ENCODE peak calls at places on chromosome 16, in four cellular contexts. One of them, this sample, is unnamed.

GRCh38 chr16:67120025-67120424 is 10.3 kb downstream of the PHAF1 start:
- DNase-seq in CD8-positive, alpha-beta T cell: no peak
- DNase-seq in astrocyte of the spinal cord: no peak
- DNase-seq in activated T-helper 1 cell treated with Interleukin-2 at 50 U/mL for 16 hours: no peak
- DNase-seq in this sample: no peak

GRCh38 chr16:31108035-31108793 is at the start of gene BCKDK:
- DNase-seq in astrocyte of the spinal cord: peak
- DNase-seq in CD8-positive, alpha-beta T cell: peak
- DNase-seq in activated T-helper 1 cell treated with Interleukin-2 at 50 U/mL for 16 hours: peak
- DNase-seq in this sample: peak

GRCh38 chr16:49129935-49130334 is 151.7 kb downstream of the CBLN1 start:
- DNase-seq in activated T-helper 1 cell treated with Interleukin-2 at 50 U/mL for 16 hours: no peak
- DNase-seq in CD8-positive, alpha-beta T cell: no peak
- DNase-seq in astrocyte of the spinal cord: no peak
- DNase-seq in this sample: no peak

GRCh38 chr16:56451753-56452689 is 667 bp downstream of the OGFOD1 start:
- DNase-seq in activated T-helper 1 cell treated with Interleukin-2 at 50 U/mL for 16 hours: no peak
- DNase-seq in CD8-positive, alpha-beta T cell: no peak
- DNase-seq in astrocyte of the spinal cord: peak
- DNase-seq in this sample: no peak

GRCh38 chr16:1154887-1155331 is 2.0 kb downstream of the CACNA1H start:
- DNase-seq in CD8-positive, alpha-beta T cell: no peak
- DNase-seq in astrocyte of the spinal cord: no peak
- DNase-seq in activated T-helper 1 cell treated with Interleukin-2 at 50 U/mL for 16 hours: no peak
- DNase-seq in this sample: no peak

GRCh38 chr16:27237229-27238015 is 31.1 kb downstream of the NSMCE1 start:
- DNase-seq in CD8-positive, alpha-beta T cell: peak
- DNase-seq in activated T-helper 1 cell treated with Interleukin-2 at 50 U/mL for 16 hours: peak
- DNase-seq in astrocyte of the spinal cord: peak
- DNase-seq in this sample: peak

GRCh38 chr16:50303605-50304466 is 37.5 kb downstream of the ADCY7 start:
- DNase-seq in CD8-positive, alpha-beta T cell: no peak
- DNase-seq in astrocyte of the spinal cord: no peak
- DNase-seq in activated T-helper 1 cell treated with Interleukin-2 at 50 U/mL for 16 hours: no peak
- DNase-seq in this sample: no peak

GRCh38 chr16:68298907-68299515 is 11.7 kb downstream of the SLC7A6OS start:
- DNase-seq in astrocyte of the spinal cord: peak
- DNase-seq in CD8-positive, alpha-beta T cell: no peak
- DNase-seq in activated T-helper 1 cell treated with Interleukin-2 at 50 U/mL for 16 hours: no peak
- DNase-seq in this sample: no peak

GRCh38 chr16:89615596-89616090 is 2.2 kb downstream of the DPEP1 start:
- DNase-seq in astrocyte of the spinal cord: no peak
- DNase-seq in activated T-helper 1 cell treated with Interleukin-2 at 50 U/mL for 16 hours: no peak
- DNase-seq in CD8-positive, alpha-beta T cell: no peak
- DNase-seq in this sample: no peak

GRCh38 chr16:4767872-4768548 is 1.0 kb upstream of the ZNF500 start:
- DNase-seq in astrocyte of the spinal cord: no peak
- DNase-seq in activated T-helper 1 cell treated with Interleukin-2 at 50 U/mL for 16 hours: no peak
- DNase-seq in CD8-positive, alpha-beta T cell: no peak
- DNase-seq in this sample: no peak

GRCh38 chr16:23512168-23512695 is 1.9 kb upstream of the GGA2 start:
- DNase-seq in CD8-positive, alpha-beta T cell: no peak
- DNase-seq in astrocyte of the spinal cord: no peak
- DNase-seq in activated T-helper 1 cell treated with Interleukin-2 at 50 U/mL for 16 hours: no peak
- DNase-seq in this sample: no peak

GRCh38 chr16:57115504-57116182 is 23.3 kb downstream of the CPNE2 start:
- DNase-seq in activated T-helper 1 cell treated with Interleukin-2 at 50 U/mL for 16 hours: no peak
- DNase-seq in CD8-positive, alpha-beta T cell: no peak
- DNase-seq in astrocyte of the spinal cord: peak
- DNase-seq in this sample: no peak

GRCh38 chr16:49859139-49859947 is 3.4 kb upstream of the ZNF423 start:
- DNase-seq in CD8-positive, alpha-beta T cell: no peak
- DNase-seq in activated T-helper 1 cell treated with Interleukin-2 at 50 U/mL for 16 hours: no peak
- DNase-seq in astrocyte of the spinal cord: no peak
- DNase-seq in this sample: no peak

GRCh38 chr16:17305694-17306093 is 165.1 kb downstream of the XYLT1 start:
- DNase-seq in activated T-helper 1 cell treated with Interleukin-2 at 50 U/mL for 16 hours: no peak
- DNase-seq in CD8-positive, alpha-beta T cell: no peak
- DNase-seq in astrocyte of the spinal cord: no peak
- DNase-seq in this sample: no peak

GRCh38 chr16:73743665-73744496 is 552.7 kb upstream of the PSMD7 start:
- DNase-seq in CD8-positive, alpha-beta T cell: no peak
- DNase-seq in activated T-helper 1 cell treated with Interleukin-2 at 50 U/mL for 16 hours: no peak
- DNase-seq in astrocyte of the spinal cord: no peak
- DNase-seq in this sample: no peak

GRCh38 chr16:87047221-87048037 is 269.8 kb downstream of the C16orf95 start:
- DNase-seq in CD8-positive, alpha-beta T cell: no peak
- DNase-seq in activated T-helper 1 cell treated with Interleukin-2 at 50 U/mL for 16 hours: no peak
- DNase-seq in astrocyte of the spinal cord: no peak
- DNase-seq in this sample: no peak

GRCh38 chr16:11164482-11165270 is 91.3 kb downstream of the SOCS1 start:
- DNase-seq in astrocyte of the spinal cord: no peak
- DNase-seq in CD8-positive, alpha-beta T cell: no peak
- DNase-seq in activated T-helper 1 cell treated with Interleukin-2 at 50 U/mL for 16 hours: no peak
- DNase-seq in this sample: no peak

GRCh38 chr16:73768786-73769203 is 527.8 kb upstream of the PSMD7 start:
- DNase-seq in astrocyte of the spinal cord: peak
- DNase-seq in CD8-positive, alpha-beta T cell: no peak
- DNase-seq in activated T-helper 1 cell treated with Interleukin-2 at 50 U/mL for 16 hours: no peak
- DNase-seq in this sample: no peak

GRCh38 chr16:17470871-17471744 is at the start of gene XYLT1:
- DNase-seq in astrocyte of the spinal cord: peak
- DNase-seq in activated T-helper 1 cell treated with Interleukin-2 at 50 U/mL for 16 hours: peak
- DNase-seq in CD8-positive, alpha-beta T cell: peak
- DNase-seq in this sample: no peak

GRCh38 chr16:10976663-10977062 is 32.3 kb downstream of the CLEC16A start:
- DNase-seq in CD8-positive, alpha-beta T cell: no peak
- DNase-seq in astrocyte of the spinal cord: no peak
- DNase-seq in activated T-helper 1 cell treated with Interleukin-2 at 50 U/mL for 16 hours: no peak
- DNase-seq in this sample: no peak

GRCh38 chr16:15985144-15985543 is 35.7 kb downstream of the ABCC1 start:
- DNase-seq in activated T-helper 1 cell treated with Interleukin-2 at 50 U/mL for 16 hours: no peak
- DNase-seq in CD8-positive, alpha-beta T cell: no peak
- DNase-seq in astrocyte of the spinal cord: no peak
- DNase-seq in this sample: no peak

GRCh38 chr16:57859331-57859730 is 57.0 kb upstream of the KIFC3 start:
- DNase-seq in CD8-positive, alpha-beta T cell: no peak
- DNase-seq in astrocyte of the spinal cord: peak
- DNase-seq in activated T-helper 1 cell treated with Interleukin-2 at 50 U/mL for 16 hours: no peak
- DNase-seq in this sample: no peak

GRCh38 chr16:85068746-85069145 is 41.2 kb downstream of the KIAA0513 start:
- DNase-seq in activated T-helper 1 cell treated with Interleukin-2 at 50 U/mL for 16 hours: no peak
- DNase-seq in astrocyte of the spinal cord: no peak
- DNase-seq in CD8-positive, alpha-beta T cell: no peak
- DNase-seq in this sample: no peak

GRCh38 chr16:81686391-81687182 is 92.5 kb upstream of the PLCG2 start:
- DNase-seq in CD8-positive, alpha-beta T cell: no peak
- DNase-seq in activated T-helper 1 cell treated with Interleukin-2 at 50 U/mL for 16 hours: no peak
- DNase-seq in astrocyte of the spinal cord: no peak
- DNase-seq in this sample: no peak

GRCh38 chr16:12901597-12902436 is at the start of gene SHISA9:
- DNase-seq in activated T-helper 1 cell treated with Interleukin-2 at 50 U/mL for 16 hours: no peak
- DNase-seq in CD8-positive, alpha-beta T cell: no peak
- DNase-seq in astrocyte of the spinal cord: no peak
- DNase-seq in this sample: no peak

GRCh38 chr16:23195415-23195978 is 13.0 kb downstream of the SCNN1G start:
- DNase-seq in activated T-helper 1 cell treated with Interleukin-2 at 50 U/mL for 16 hours: no peak
- DNase-seq in astrocyte of the spinal cord: no peak
- DNase-seq in CD8-positive, alpha-beta T cell: no peak
- DNase-seq in this sample: no peak

GRCh38 chr16:47916266-47916665 is 239.5 kb downstream of the ABCC12 start:
- DNase-seq in CD8-positive, alpha-beta T cell: no peak
- DNase-seq in astrocyte of the spinal cord: peak
- DNase-seq in activated T-helper 1 cell treated with Interleukin-2 at 50 U/mL for 16 hours: no peak
- DNase-seq in this sample: no peak

GRCh38 chr16:52545544-52546262 is 1.2 kb downstream of the TOX3 start:
- DNase-seq in activated T-helper 1 cell treated with Interleukin-2 at 50 U/mL for 16 hours: no peak
- DNase-seq in astrocyte of the spinal cord: no peak
- DNase-seq in CD8-positive, alpha-beta T cell: no peak
- DNase-seq in this sample: no peak

GRCh38 chr16:69565611-69566436 is at the start of gene NFAT5:
- DNase-seq in CD8-positive, alpha-beta T cell: peak
- DNase-seq in activated T-helper 1 cell treated with Interleukin-2 at 50 U/mL for 16 hours: peak
- DNase-seq in astrocyte of the spinal cord: peak
- DNase-seq in this sample: peak

GRCh38 chr16:15847621-15848175 is 9.1 kb downstream of the MYH11 start:
- DNase-seq in activated T-helper 1 cell treated with Interleukin-2 at 50 U/mL for 16 hours: no peak
- DNase-seq in astrocyte of the spinal cord: no peak
- DNase-seq in CD8-positive, alpha-beta T cell: no peak
- DNase-seq in this sample: no peak

GRCh38 chr16:57534337-57534880 is 2.0 kb downstream of the CCDC102A start:
- DNase-seq in CD8-positive, alpha-beta T cell: no peak
- DNase-seq in astrocyte of the spinal cord: no peak
- DNase-seq in activated T-helper 1 cell treated with Interleukin-2 at 50 U/mL for 16 hours: no peak
- DNase-seq in this sample: no peak

GRCh38 chr16:56617212-56618085 is 8.1 kb upstream of the MT1E start:
- DNase-seq in CD8-positive, alpha-beta T cell: peak
- DNase-seq in activated T-helper 1 cell treated with Interleukin-2 at 50 U/mL for 16 hours: no peak
- DNase-seq in astrocyte of the spinal cord: peak
- DNase-seq in this sample: no peak

GRCh38 chr16:7303014-7303676 is 29.5 kb upstream of the RBFOX1 start:
- DNase-seq in astrocyte of the spinal cord: no peak
- DNase-seq in activated T-helper 1 cell treated with Interleukin-2 at 50 U/mL for 16 hours: no peak
- DNase-seq in CD8-positive, alpha-beta T cell: no peak
- DNase-seq in this sample: no peak

GRCh38 chr16:56401482-56401881 is 23.9 kb downstream of the AMFR start:
- DNase-seq in CD8-positive, alpha-beta T cell: no peak
- DNase-seq in astrocyte of the spinal cord: no peak
- DNase-seq in activated T-helper 1 cell treated with Interleukin-2 at 50 U/mL for 16 hours: no peak
- DNase-seq in this sample: no peak